ENCODE peak calls at places on chromosomes 2 and 18, in seven cellular contexts. I, W, T, L, S, J and M are unnamed samples.

GRCh38 chr2:206160807-206161179 is 1.1 kb downstream of the EEF1B2 start:
- DNase-seq in W (peak), S (no peak), I (no peak), L (no peak), J (no peak), T (no peak), M (no peak)

GRCh38 chr18:72986103-72986502 is 118.3 kb upstream of the NETO1 start:
- DNase-seq in L (no peak), S (peak), T (no peak), J (no peak), I (no peak), W (no peak), M (no peak)

GRCh38 chr2:177322801-177323261 is 58.3 kb upstream of the NFE2L2 start:
- DNase-seq in J (no peak), L (no peak), I (no peak), W (no peak), S (peak), T (no peak), M (no peak)

GRCh38 chr2:21217421-21217820 is 93.7 kb downstream of the TDRD15 start:
- DNase-seq in W (no peak), T (no peak), S (no peak), I (no peak), J (no peak), L (no peak), M (no peak)

GRCh38 chr2:39696838-39697237 is 31.1 kb downstream of the TMEM178A start:
- DNase-seq in J (no peak), W (no peak), S (peak), T (no peak), I (peak), L (no peak), M (no peak)

GRCh38 chr2:120531365-120531764 is 185.4 kb downstream of the INHBB start:
- DNase-seq in W (no peak), L (no peak), J (no peak), T (no peak), I (no peak), S (no peak), M (no peak)

GRCh38 chr18:48824231-48824970 is 126.4 kb downstream of the SMAD7 start:
- DNase-seq in W (no peak), T (no peak), J (no peak), L (no peak), I (no peak), S (no peak), M (no peak)

GRCh38 chr2:137208361-137208973 is 443.1 kb downstream of the THSD7B start:
- DNase-seq in W (no peak), J (no peak), I (peak), S (no peak), L (no peak), T (no peak), M (no peak)

GRCh38 chr2:46268986-46269385 is 28.2 kb upstream of the EPAS1 start:
- DNase-seq in S (no peak), T (no peak), W (no peak), I (no peak), J (no peak), L (no peak), M (no peak)

GRCh38 chr18:32081881-32082280 is 9.8 kb upstream of the RNF138 start:
- DNase-seq in L (no peak), W (no peak), J (no peak), I (no peak), S (no peak), T (no peak), M (no peak)

GRCh38 chr2:219177594-219178376 is at the start of gene RETREG2:
- DNase-seq in J (peak), L (peak), W (peak), I (peak), S (peak), T (peak), M (peak)

GRCh38 chr2:38074775-38075435 is 1.0 kb downstream of the CYP1B1 start:
- DNase-seq in I (no peak), J (peak), L (no peak), S (no peak), T (peak), W (no peak), M (no peak)

GRCh38 chr2:73020657-73021370 is 50.7 kb downstream of the SFXN5 start:
- DNase-seq in T (no peak), L (no peak), W (no peak), I (peak), S (peak), J (no peak), M (no peak)

GRCh38 chr2:235594041-235594440 is 100.2 kb downstream of the AGAP1 start:
- DNase-seq in L (peak), S (peak), J (peak), W (no peak), T (no peak), I (peak), M (peak)

GRCh38 chr18:33051397-33051796 is 278.6 kb upstream of the KLHL14 start:
- DNase-seq in L (peak), W (no peak), I (no peak), S (peak), J (no peak), T (no peak), M (peak)

GRCh38 chr2:132979339-132980093 is 309.5 kb upstream of the LYPD1 start:
- DNase-seq in S (no peak), W (no peak), T (no peak), I (no peak), L (no peak), J (no peak), M (no peak)

GRCh38 chr2:117770696-117771095 is 43.8 kb upstream of the DDX18 start:
- DNase-seq in L (no peak), W (no peak), T (no peak), S (no peak), I (no peak), J (no peak), M (no peak)

GRCh38 chr2:214471382-214471781 is 60.5 kb downstream of the VWC2L start:
- DNase-seq in J (no peak), S (no peak), L (no peak), T (no peak), I (no peak), W (no peak), M (no peak)

GRCh38 chr2:172280820-172281454 is 146.4 kb upstream of the ITGA6 start:
- DNase-seq in T (no peak), S (no peak), J (no peak), L (no peak), I (no peak), W (no peak), M (no peak)

GRCh38 chr2:31606511-31606910 is 25.8 kb upstream of the SRD5A2 start:
- DNase-seq in I (no peak), S (no peak), T (no peak), J (no peak), W (no peak), L (no peak), M (no peak)

GRCh38 chr18:70368903-70369302 is 80.1 kb downstream of the SOCS6 start:
- DNase-seq in I (no peak), J (no peak), W (no peak), L (no peak), S (no peak), T (no peak), M (no peak)

GRCh38 chr2:218005486-218005885 is 2.7 kb upstream of the TNS1 start:
- DNase-seq in I (no peak), J (no peak), W (no peak), S (no peak), L (no peak), T (no peak), M (no peak)

GRCh38 chr2:23599006-23599405 is 214.0 kb downstream of the KLHL29 start:
- DNase-seq in I (no peak), T (no peak), S (no peak), W (no peak), L (no peak), J (no peak), M (no peak)

GRCh38 chr2:239531456-239532304 is 130.9 kb upstream of the HDAC4 start:
- DNase-seq in W (no peak), S (no peak), T (peak), I (no peak), J (no peak), L (no peak), M (no peak)

GRCh38 chr2:203678971-203679370 is 27.5 kb upstream of the CD28 start:
- DNase-seq in L (no peak), I (no peak), J (no peak), S (no peak), W (no peak), T (no peak), M (no peak)

GRCh38 chr18:48022531-48023330 is 92.3 kb upstream of the SMAD2 start:
- DNase-seq in T (peak), J (peak), S (peak), W (no peak), L (peak), I (peak), M (peak)

GRCh38 chr2:33704352-33704751 is 105.3 kb upstream of the FAM98A start:
- DNase-seq in I (no peak), T (no peak), S (no peak), L (no peak), J (no peak), W (no peak), M (no peak)

GRCh38 chr2:34652636-34653035 is 1053.5 kb upstream of the FAM98A start:
- DNase-seq in W (no peak), L (no peak), T (no peak), S (peak), J (no peak), I (peak), M (no peak)

GRCh38 chr2:2662847-2663356 is 331.8 kb upstream of the MYT1L start:
- DNase-seq in L (peak), J (no peak), S (no peak), I (no peak), W (no peak), T (no peak), M (no peak)

GRCh38 chr2:69375494-69376353 is 11.3 kb downstream of the GFPT1 start:
- DNase-seq in I (peak), J (peak), T (peak), W (no peak), S (peak), L (no peak), M (no peak)

GRCh38 chr2:222993920-222994650 is 57.9 kb upstream of the KCNE4 start:
- DNase-seq in L (no peak), I (no peak), J (no peak), W (no peak), S (peak), T (no peak), M (no peak)

GRCh38 chr2:219876931-219877330 is 249.5 kb downstream of the SLC4A3 start:
- DNase-seq in J (no peak), L (no peak), I (no peak), S (no peak), T (no peak), W (no peak), M (no peak)

GRCh38 chr2:175500255-175500654 is 318.7 kb upstream of the ATP5MC3 start:
- DNase-seq in J (no peak), I (no peak), S (no peak), T (no peak), W (no peak), L (no peak), M (no peak)

GRCh38 chr18:7393080-7393479 is 162.2 kb downstream of the LRRC30 start:
- DNase-seq in S (no peak), W (no peak), T (no peak), J (no peak), L (no peak), I (no peak), M (no peak)

GRCh38 chr2:118056165-118056534 is 32.1 kb upstream of the INSIG2 start:
- DNase-seq in J (no peak), T (no peak), L (no peak), S (no peak), W (no peak), I (no peak), M (no peak)

GRCh38 chr2:217993817-217994459 is 8.9 kb downstream of the TNS1 start:
- DNase-seq in I (peak), S (no peak), L (peak), T (peak), J (peak), W (peak), M (peak)

GRCh38 chr2:214410128-214410775 is 602 bp upstream of the VWC2L start:
- DNase-seq in S (no peak), W (no peak), J (no peak), L (no peak), I (no peak), T (no peak), M (no peak)

GRCh38 chr2:121472465-121472993 is 58.2 kb upstream of the RNU4ATAC start:
- DNase-seq in J (peak), W (no peak), S (no peak), I (peak), L (no peak), T (no peak), M (no peak)

GRCh38 chr18:9643549-9643948 is 29.2 kb upstream of the PPP4R1 start:
- DNase-seq in I (peak), T (peak), W (no peak), S (peak), J (no peak), L (no peak), M (no peak)